ENCODE peak calls at places on chromosome 13, in eight cellular contexts. N, O, X, E, I, V, L and H are unnamed samples.

GRCh38 chr13:112068531-112069062 is 1.6 kb downstream of the SOX1 start:
- DNase-seq in I (no peak), X (no peak), E (no peak), N (no peak), O (no peak), L (no peak), V (no peak), H (no peak)

GRCh38 chr13:79549355-79550106 is 68.6 kb downstream of the NDFIP2 start:
- DNase-seq in N (peak; percentile 57), L (no peak), V (no peak), I (no peak), X (no peak), O (peak; percentile 51), E (no peak), H (no peak)

GRCh38 chr13:113542751-113543424 is 41.7 kb upstream of the TFDP1 start:
- DNase-seq in N (no peak), V (no peak), I (no peak), X (peak; percentile 29), E (no peak), L (peak; percentile 19), O (no peak), H (no peak)

GRCh38 chr13:21670006-21670882 is 629 bp upstream of the FGF9 start:
- DNase-seq in O (peak; percentile 69), I (peak; percentile 81), L (peak; percentile 55), V (peak; percentile 21), X (peak; percentile 66), E (peak; percentile 63), N (peak; percentile 46), H (peak; percentile 65)

GRCh38 chr13:29924482-29924884 is 74.1 kb upstream of the UBL3 start:
- DNase-seq in E (no peak), L (no peak), I (no peak), V (peak; percentile 35), X (no peak), N (peak; percentile 80), O (peak; percentile 80), H (peak; percentile 93)

GRCh38 chr13:37138169-37138568 is 32.7 kb upstream of the CSNK1A1L start:
- DNase-seq in V (no peak), I (no peak), L (no peak), N (no peak), X (no peak), O (no peak), E (peak; percentile 5), H (no peak)

GRCh38 chr13:32645854-32646253 is 59.6 kb downstream of the PDS5B start:
- DNase-seq in X (no peak), O (no peak), I (no peak), N (no peak), E (no peak), V (no peak), L (no peak), H (no peak)

GRCh38 chr13:50566646-50567045 is 276.8 kb downstream of the DLEU7 start:
- DNase-seq in L (no peak), V (no peak), I (no peak), O (no peak), X (no peak), E (no peak), N (no peak), H (no peak)

GRCh38 chr13:47251771-47252170 is 354.9 kb upstream of the HTR2A start:
- DNase-seq in I (no peak), X (no peak), V (no peak), L (no peak), O (no peak), N (peak; percentile 3), E (no peak), H (no peak)

GRCh38 chr13:103473081-103473480 is 406.9 kb upstream of the SLC10A2 start:
- DNase-seq in O (no peak), I (no peak), L (no peak), E (no peak), V (no peak), X (no peak), N (no peak), H (no peak)

GRCh38 chr13:29991343-29991742 is 140.9 kb upstream of the UBL3 start:
- DNase-seq in N (peak; percentile 98), L (no peak), X (no peak), E (no peak), I (no peak), O (peak; percentile 95), V (no peak), H (peak; percentile 86)

GRCh38 chr13:99178636-99179035 is 22.0 kb upstream of the UBAC2 start:
- DNase-seq in N (no peak), L (no peak), X (peak; percentile 74), I (peak; percentile 67), O (peak; percentile 18), V (no peak), E (no peak), H (no peak)

GRCh38 chr13:50467156-50467814 is 376.2 kb downstream of the DLEU7 start:
- DNase-seq in I (no peak), X (no peak), E (no peak), V (no peak), N (no peak), L (no peak), O (no peak), H (no peak)

GRCh38 chr13:24221007-24221406 is 60.5 kb downstream of the SPATA13 start:
- DNase-seq in N (no peak), E (peak; percentile 10), V (peak; percentile 10), I (no peak), L (no peak), X (no peak), O (peak; percentile 45), H (no peak)

GRCh38 chr13:39370048-39370447 is 232.9 kb downstream of the LHFPL6 start:
- DNase-seq in V (no peak), E (no peak), L (no peak), I (no peak), X (no peak), O (no peak), N (no peak), H (no peak)
- H3K4me3 ChIP-seq in V (no peak overlapping the region), E (no peak overlapping the region), L (no peak overlapping the region), I (no peak overlapping the region), X (no peak overlapping the region), O (no peak overlapping the region), N (no peak overlapping the region), H (no peak overlapping the region)

GRCh38 chr13:105762096-105762495 is 773.4 kb downstream of the EFNB2 start:
- DNase-seq in L (no peak), X (no peak), E (no peak), V (no peak), I (no peak), N (no peak), O (no peak), H (no peak)

GRCh38 chr13:105759467-105759866 is 776.0 kb downstream of the EFNB2 start:
- DNase-seq in O (no peak), E (no peak), N (no peak), L (no peak), V (no peak), I (no peak), X (no peak), H (no peak)

GRCh38 chr13:105758929-105759328 is 776.5 kb downstream of the EFNB2 start:
- DNase-seq in X (no peak), I (no peak), N (no peak), O (no peak), E (no peak), V (no peak), L (no peak), H (no peak)

DNA sequence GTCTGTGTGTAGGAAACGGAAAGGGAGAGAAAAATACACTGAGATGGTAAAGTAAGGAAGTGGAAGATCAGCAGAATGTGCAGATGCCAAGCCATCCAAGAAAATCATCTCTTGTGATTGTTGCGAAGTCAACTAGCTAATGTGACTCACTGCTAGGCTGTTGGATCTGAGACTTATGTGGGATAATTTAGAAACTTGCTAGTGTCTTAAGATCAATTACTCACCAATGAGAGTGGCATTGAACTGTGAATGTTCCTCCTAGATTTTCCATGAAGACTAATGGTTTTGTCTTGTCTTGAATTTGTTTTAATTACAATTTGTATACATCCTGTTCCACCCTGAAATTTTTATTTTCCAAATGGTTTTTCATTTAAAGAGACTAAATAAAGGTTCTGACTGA is 771.6 kb downstream of the EFNB2 start:
- DNase-seq in E (no peak), L (no peak), I (no peak), N (peak; percentile 14), X (no peak), O (peak; percentile 47), V (no peak), H (no peak)
- H3K9me3 ChIP-seq in E (no peaks in the 10 kb centered on the region), L (no peaks in the 10 kb centered on the region), I (no peaks in the 10 kb centered on the region), N (no peaks in the 10 kb centered on the region), X (no peaks in the 10 kb centered on the region), O (no peaks in the 10 kb centered on the region), V (no peaks in the 10 kb centered on the region), H (no peaks in the 10 kb centered on the region)

DNA sequence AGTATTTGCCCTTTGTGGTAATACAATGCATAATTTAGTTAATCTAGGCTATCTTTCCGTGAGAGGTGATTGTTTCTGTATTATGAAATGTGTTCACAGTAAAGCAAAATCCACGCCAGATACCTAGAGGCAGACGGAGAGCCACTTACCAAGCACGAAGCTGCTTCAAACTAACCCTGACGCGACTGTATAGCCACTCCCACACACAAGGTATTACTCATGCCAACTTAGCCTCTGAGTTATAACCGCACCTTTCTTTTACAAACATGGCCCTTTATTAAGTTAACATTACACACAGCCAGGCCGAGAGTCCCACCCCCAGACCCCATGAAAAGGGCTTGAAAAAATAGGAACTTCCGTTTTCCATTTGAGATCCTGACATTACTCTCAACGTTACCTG is 185.7 kb downstream of the ABCC4 start:
- DNase-seq in I (no peak), O (no peak), N (peak; percentile 52), X (no peak), L (no peak), V (peak; percentile 33), E (no peak), H (no peak)
- H3K4me3 ChIP-seq in I (no peak overlapping the region), O (no peak overlapping the region), N (no peak overlapping the region), X (no peak overlapping the region), L (no peak overlapping the region), V (peak overlapping the region; percentile 19), E (no peak overlapping the region), H (no peak overlapping the region)

DNA sequence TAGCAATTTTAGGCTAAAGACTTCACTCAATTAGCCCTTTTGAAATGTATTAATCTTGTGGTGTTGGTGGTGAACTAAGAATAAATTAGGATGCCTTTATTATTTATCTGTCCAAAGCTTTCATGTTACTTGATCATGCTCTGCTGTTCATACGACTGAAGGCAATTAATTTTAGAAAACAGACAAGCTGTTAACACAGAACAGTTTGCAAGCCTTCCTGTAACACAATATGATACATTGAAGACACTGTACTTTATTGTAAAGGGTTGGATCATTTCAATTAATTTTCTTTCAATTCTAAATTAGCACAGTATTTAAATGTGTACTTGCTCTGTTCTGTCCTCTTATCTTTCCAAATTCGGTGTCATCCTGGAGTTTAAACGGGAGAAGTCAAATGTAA is 794.3 kb upstream of the MIR17HG start:
- DNase-seq in X (no peak), L (no peak), N (no peak), E (no peak), I (no peak), V (no peak), O (no peak), H (no peak)
- H3K9me3 ChIP-seq in X (no peaks in the 10 kb centered on the region), L (no peaks in the 10 kb centered on the region), N (no peaks in the 10 kb centered on the region), E (peaks cover 4% of the 10 kb centered on the region), I (no peaks in the 10 kb centered on the region), V (no peaks in the 10 kb centered on the region), O (peaks cover 7% of the 10 kb centered on the region), H (no peaks in the 10 kb centered on the region)